ENCODE peak calls at places on chromosome 1, in six cellular contexts. W is prostate gland, T is A549, L is adrenal gland, I is ovary, B is sigmoid colon. R is an unnamed sample.

GRCh38 chr1:214249651-214250050 is 31.3 kb upstream of the SMYD2 start:
- DNase-seq in I (no peak), T (no peak), W (no peak), B (no peak), L (no peak), R (no peak)

GRCh38 chr1:181124206-181124825 is 35.8 kb downstream of the IER5 start:
- DNase-seq in L (peak; percentile 33), T (no peak), B (no peak), W (no peak), I (no peak), R (no peak)

GRCh38 chr1:74729741-74730478 is 2.9 kb downstream of the CRYZ start:
- DNase-seq in I (no peak), L (peak; percentile 39), W (no peak), T (peak; percentile 82), B (no peak), R (no peak)

GRCh38 chr1:9767964-9768668 is 55.6 kb downstream of the CLSTN1 start:
- DNase-seq in W (no peak), T (peak; percentile 59), B (peak; percentile 49), L (no peak), I (no peak), R (no peak)

GRCh38 chr1:216119600-216119999 is 303.6 kb downstream of the USH2A start:
- DNase-seq in T (peak; percentile 39), I (no peak), L (no peak), W (no peak), B (no peak), R (peak; percentile 2)

GRCh38 chr1:31655104-31655503 is 10.4 kb upstream of the PEF1 start:
- DNase-seq in I (no peak), B (peak; percentile 52), W (no peak), T (no peak), L (no peak), R (no peak)

GRCh38 chr1:211485480-211485857 is 6.5 kb downstream of the RD3 start:
- DNase-seq in L (no peak), W (no peak), B (no peak), I (no peak), T (no peak), R (no peak)

GRCh38 chr1:46719689-46720088 is 775 bp upstream of the EFCAB14 start:
- DNase-seq in T (no peak), I (no peak), L (no peak), B (no peak), W (peak; percentile 26), R (peak; percentile 47)

GRCh38 chr1:174000274-174000852 is 21.8 kb downstream of the RC3H1 start:
- DNase-seq in L (no peak), B (no peak), T (no peak), I (no peak), W (no peak), R (no peak)

GRCh38 chr1:13513885-13514546 is at the start of gene LRRC38:
- DNase-seq in W (no peak), I (no peak), B (no peak), T (no peak), L (peak; percentile 50), R (no peak)
- H3K9me3 ChIP-seq in W (no peaks in the 10 kb centered on the region), I (no peaks in the 10 kb centered on the region), B (no peaks in the 10 kb centered on the region), T (no peaks in the 10 kb centered on the region), L (no peaks in the 10 kb centered on the region), R (no peaks in the 10 kb centered on the region)

GRCh38 chr1:44511363-44511762 is 106.3 kb downstream of the RNF220 start:
- DNase-seq in T (no peak), L (no peak), B (no peak), I (no peak), W (no peak), R (no peak)

GRCh38 chr1:44513111-44513510 is 108.1 kb downstream of the RNF220 start:
- DNase-seq in W (no peak), L (no peak), T (no peak), I (no peak), B (no peak), R (no peak)

GRCh38 chr1:44514673-44515072 is 109.6 kb downstream of the RNF220 start:
- DNase-seq in B (no peak), L (no peak), T (no peak), I (no peak), W (no peak), R (no peak)

GRCh38 chr1:44511769-44512168 is 106.7 kb downstream of the RNF220 start:
- DNase-seq in L (no peak), W (no peak), I (no peak), T (no peak), B (no peak), R (no peak)

GRCh38 chr1:44512313-44512885 is 107.3 kb downstream of the RNF220 start:
- DNase-seq in W (no peak), L (no peak), B (no peak), I (no peak), T (no peak), R (no peak)
- H3K27ac ChIP-seq in W (no peak overlapping the region), L (no peak overlapping the region), B (no peak overlapping the region), I (no peak overlapping the region), T (no peak overlapping the region), R (no peak overlapping the region)

GRCh38 chr1:100038401-100039306 is 68.9 kb downstream of the SLC35A3 start:
- DNase-seq in W (peak; percentile 53), B (peak; percentile 82), T (peak; percentile 45), I (peak; percentile 59), L (peak; percentile 78), R (peak; percentile 69)
- TF ChIP-seq POLR2A in W (no peak), B (no peak), T (no peak), I (no peak), L (no peak), R (peak; percentile 24)

GRCh38 chr1:2879591-2879990 is 78.1 kb upstream of the TTC34 start:
- DNase-seq in T (no peak), L (no peak), W (no peak), B (no peak), I (no peak), R (no peak)
- H3K9me3 ChIP-seq in T (no peaks in the 10 kb centered on the region), L (no peaks in the 10 kb centered on the region), W (no peaks in the 10 kb centered on the region), B (no peaks in the 10 kb centered on the region), I (no peaks in the 10 kb centered on the region), R (no peaks in the 10 kb centered on the region)